ENCODE peak calls at places on chromosomes 3 and 15, in eight cellular contexts. One of them, this sample, is unnamed.

GRCh38 chr15:69319384-69320375 is 21.0 kb downstream of the PAQR5 start:
- DNase-seq in HT-29: no peak
- DNase-seq in bronchial epithelial cell: no peak
- DNase-seq in naive B cell: no peak
- DNase-seq in coronary artery: no peak
- DNase-seq in activated gamma-delta T cell: no peak
- DNase-seq in NCI-H2081 treated with DMSO at 0.1 percent for 48 hours: no peak
- DNase-seq in AG04450: no peak
- DNase-seq in this sample: no peak

GRCh38 chr3:33597257-33597689 is 120.8 kb downstream of the CLASP2 start:
- DNase-seq in HT-29: no peak
- DNase-seq in bronchial epithelial cell: no peak
- DNase-seq in naive B cell: no peak
- DNase-seq in coronary artery: no peak
- DNase-seq in activated gamma-delta T cell: no peak
- DNase-seq in NCI-H2081 treated with DMSO at 0.1 percent for 48 hours: no peak
- DNase-seq in AG04450: no peak
- DNase-seq in this sample: peak

GRCh38 chr3:56410576-56410975 is 57.7 kb downstream of the ERC2 start:
- DNase-seq in HT-29: no peak
- DNase-seq in bronchial epithelial cell: no peak
- DNase-seq in naive B cell: no peak
- DNase-seq in coronary artery: no peak
- DNase-seq in activated gamma-delta T cell: no peak
- DNase-seq in NCI-H2081 treated with DMSO at 0.1 percent for 48 hours: no peak
- DNase-seq in AG04450: no peak
- DNase-seq in this sample: no peak

GRCh38 chr15:67066041-67067021 is 929 bp downstream of the SMAD3 start:
- DNase-seq in HT-29: peak
- DNase-seq in bronchial epithelial cell: no peak
- DNase-seq in naive B cell: peak
- DNase-seq in coronary artery: no peak
- DNase-seq in activated gamma-delta T cell: peak
- DNase-seq in NCI-H2081 treated with DMSO at 0.1 percent for 48 hours: no peak
- DNase-seq in AG04450: no peak
- DNase-seq in this sample: no peak

GRCh38 chr15:89785771-89786135 is 9.6 kb downstream of the MESP2 start:
- DNase-seq in HT-29: no peak
- DNase-seq in bronchial epithelial cell: no peak
- DNase-seq in naive B cell: no peak
- DNase-seq in coronary artery: no peak
- DNase-seq in activated gamma-delta T cell: no peak
- DNase-seq in NCI-H2081 treated with DMSO at 0.1 percent for 48 hours: no peak
- DNase-seq in AG04450: no peak
- DNase-seq in this sample: no peak

GRCh38 chr15:26438316-26438715 is 334.6 kb downstream of the GABRB3 start:
- DNase-seq in HT-29: no peak
- DNase-seq in bronchial epithelial cell: no peak
- DNase-seq in naive B cell: no peak
- DNase-seq in coronary artery: no peak
- DNase-seq in activated gamma-delta T cell: no peak
- DNase-seq in NCI-H2081 treated with DMSO at 0.1 percent for 48 hours: no peak
- DNase-seq in AG04450: no peak
- DNase-seq in this sample: no peak

GRCh38 chr3:101928890-101929289 is 79.6 kb downstream of the NFKBIZ start:
- DNase-seq in HT-29: no peak
- DNase-seq in bronchial epithelial cell: peak
- DNase-seq in naive B cell: no peak
- DNase-seq in coronary artery: no peak
- DNase-seq in activated gamma-delta T cell: no peak
- DNase-seq in NCI-H2081 treated with DMSO at 0.1 percent for 48 hours: no peak
- DNase-seq in AG04450: no peak
- DNase-seq in this sample: no peak

GRCh38 chr3:17602126-17602525 is 140.3 kb downstream of the TBC1D5 start:
- DNase-seq in HT-29: no peak
- DNase-seq in bronchial epithelial cell: peak
- DNase-seq in naive B cell: no peak
- DNase-seq in coronary artery: no peak
- DNase-seq in activated gamma-delta T cell: no peak
- DNase-seq in NCI-H2081 treated with DMSO at 0.1 percent for 48 hours: no peak
- DNase-seq in AG04450: no peak
- DNase-seq in this sample: no peak

GRCh38 chr3:187084580-187084979 is 54.7 kb downstream of the RPL39L start:
- DNase-seq in HT-29: no peak
- DNase-seq in bronchial epithelial cell: no peak
- DNase-seq in naive B cell: no peak
- DNase-seq in coronary artery: no peak
- DNase-seq in activated gamma-delta T cell: no peak
- DNase-seq in NCI-H2081 treated with DMSO at 0.1 percent for 48 hours: no peak
- DNase-seq in AG04450: no peak
- DNase-seq in this sample: no peak

GRCh38 chr15:66178531-66178910 is 75.0 kb downstream of the MEGF11 start:
- DNase-seq in HT-29: no peak
- DNase-seq in bronchial epithelial cell: no peak
- DNase-seq in naive B cell: no peak
- DNase-seq in coronary artery: no peak
- DNase-seq in activated gamma-delta T cell: no peak
- DNase-seq in NCI-H2081 treated with DMSO at 0.1 percent for 48 hours: no peak
- DNase-seq in AG04450: no peak
- DNase-seq in this sample: no peak

GRCh38 chr3:33231755-33232465 is 13.3 kb upstream of the SUSD5 start:
- DNase-seq in HT-29: no peak
- DNase-seq in bronchial epithelial cell: no peak
- DNase-seq in naive B cell: no peak
- DNase-seq in coronary artery: no peak
- DNase-seq in activated gamma-delta T cell: no peak
- DNase-seq in NCI-H2081 treated with DMSO at 0.1 percent for 48 hours: no peak
- DNase-seq in AG04450: no peak
- DNase-seq in this sample: no peak

GRCh38 chr3:159828542-159828943 is 160.1 kb upstream of the IL12A start:
- DNase-seq in HT-29: peak
- DNase-seq in bronchial epithelial cell: peak
- DNase-seq in naive B cell: no peak
- DNase-seq in coronary artery: no peak
- DNase-seq in activated gamma-delta T cell: no peak
- DNase-seq in NCI-H2081 treated with DMSO at 0.1 percent for 48 hours: peak
- DNase-seq in AG04450: no peak
- DNase-seq in this sample: peak

GRCh38 chr3:23656199-23656598 is 149.6 kb upstream of the UBE2E1 start:
- DNase-seq in HT-29: no peak
- DNase-seq in bronchial epithelial cell: no peak
- DNase-seq in naive B cell: no peak
- DNase-seq in coronary artery: no peak
- DNase-seq in activated gamma-delta T cell: no peak
- DNase-seq in NCI-H2081 treated with DMSO at 0.1 percent for 48 hours: no peak
- DNase-seq in AG04450: no peak
- DNase-seq in this sample: no peak

This sample was measured in SIG-M5.